ENCODE peak calls at places on chromosomes 5 and 9, in four cellular contexts. S is HepG2, D is H1, U is GM12878. P is an unnamed sample.

GRCh38 chr5:83895860-83896259 is 175.2 kb upstream of the HAPLN1 start:
- DNase-seq in S (no peak), D (no peak), U (no peak), P (no peak)

GRCh38 chr5:26889810-26890209 is 148.6 kb downstream of the CDH9 start:
- DNase-seq in S (no peak), D (no peak), U (no peak), P (no peak)

GRCh38 chr9:71223953-71224538 is 102.6 kb upstream of the TRPM3 start:
- DNase-seq in S (peak; percentile 7), D (no peak), U (no peak), P (peak; percentile 35)

GRCh38 chr5:145921211-145921610 is 15.2 kb upstream of the SH3RF2 start:
- DNase-seq in S (no peak), D (no peak), U (no peak), P (no peak)

GRCh38 chr5:148443998-148444397 is 60.2 kb downstream of the FBXO38 start:
- DNase-seq in S (peak; percentile 65), D (no peak), U (peak; percentile 3), P (peak; percentile 36)

GRCh38 chr5:128736567-128736966 is 198.5 kb upstream of the FBN2 start:
- DNase-seq in S (no peak), D (no peak), U (no peak), P (no peak)

GRCh38 chr5:32687167-32687831 is 23.8 kb upstream of the NPR3 start:
- DNase-seq in S (no peak), D (no peak), U (no peak), P (no peak)

GRCh38 chr5:174424219-174425053 is 299.9 kb upstream of the MSX2 start:
- DNase-seq in S (no peak), D (no peak), U (no peak), P (no peak)

GRCh38 chr5:179801304-179802206 is 5.1 kb downstream of the MGAT4B start:
- DNase-seq in S (peak; percentile 40), D (peak; percentile 89), U (no peak), P (no peak)

GRCh38 chr5:72074238-72074637 is 33.0 kb upstream of the MAP1B start:
- DNase-seq in S (no peak), D (no peak), U (no peak), P (no peak)

DNA sequence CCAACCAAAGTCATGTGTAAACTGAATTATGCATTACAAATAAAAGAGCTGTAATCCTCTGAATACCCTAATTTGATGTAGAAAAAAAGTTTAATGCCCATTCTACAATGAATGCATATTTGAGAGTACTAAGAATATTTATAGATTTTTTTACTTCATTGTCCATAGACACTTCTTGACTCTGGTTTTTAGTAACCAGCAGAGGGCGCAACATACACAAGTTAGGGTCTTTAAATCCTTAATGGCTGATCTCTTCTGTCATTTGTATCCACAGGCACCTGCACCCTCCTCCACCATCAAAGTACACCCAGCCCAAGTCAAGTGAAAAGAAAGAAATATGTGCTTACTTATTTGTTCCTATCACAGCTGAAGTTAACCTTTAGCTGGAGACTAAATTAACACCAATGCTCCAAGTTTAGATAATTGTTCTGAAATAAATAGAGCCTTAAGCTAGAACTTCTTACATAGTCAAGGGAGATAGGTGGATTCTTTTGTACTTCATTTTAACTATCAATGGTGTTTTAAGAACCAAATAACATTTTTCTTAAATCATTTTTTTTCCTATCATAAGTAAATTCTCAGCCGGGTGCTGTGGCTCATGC is 524.2 kb upstream of the DAB2 start:
- DNase-seq in S (peak; percentile 68), D (no peak), U (peak; percentile 7), P (peak; percentile 30)
- TF ChIP-seq SUZ12 in S (no peak), D (no peak), U (no peak), P (no peak)

GRCh38 chr9:20382460-20383071 is 239.7 kb downstream of the MLLT3 start:
- DNase-seq in S (peak; percentile 74), D (no peak), U (no peak), P (no peak)
- H3K4me3 ChIP-seq in S (no peak overlapping the region), D (no peak overlapping the region), U (no peak overlapping the region), P (no peak overlapping the region)

GRCh38 chr5:177429248-177430045 is 3.0 kb downstream of the GRK6 start:
- DNase-seq in S (no peak), D (no peak), U (peak; percentile 72), P (no peak)
- H3K9ac ChIP-seq in S (no peak overlapping the region), D (no peak overlapping the region), U (peak overlapping the region; percentile 93), P (peak overlapping the region; percentile 21)

DNA sequence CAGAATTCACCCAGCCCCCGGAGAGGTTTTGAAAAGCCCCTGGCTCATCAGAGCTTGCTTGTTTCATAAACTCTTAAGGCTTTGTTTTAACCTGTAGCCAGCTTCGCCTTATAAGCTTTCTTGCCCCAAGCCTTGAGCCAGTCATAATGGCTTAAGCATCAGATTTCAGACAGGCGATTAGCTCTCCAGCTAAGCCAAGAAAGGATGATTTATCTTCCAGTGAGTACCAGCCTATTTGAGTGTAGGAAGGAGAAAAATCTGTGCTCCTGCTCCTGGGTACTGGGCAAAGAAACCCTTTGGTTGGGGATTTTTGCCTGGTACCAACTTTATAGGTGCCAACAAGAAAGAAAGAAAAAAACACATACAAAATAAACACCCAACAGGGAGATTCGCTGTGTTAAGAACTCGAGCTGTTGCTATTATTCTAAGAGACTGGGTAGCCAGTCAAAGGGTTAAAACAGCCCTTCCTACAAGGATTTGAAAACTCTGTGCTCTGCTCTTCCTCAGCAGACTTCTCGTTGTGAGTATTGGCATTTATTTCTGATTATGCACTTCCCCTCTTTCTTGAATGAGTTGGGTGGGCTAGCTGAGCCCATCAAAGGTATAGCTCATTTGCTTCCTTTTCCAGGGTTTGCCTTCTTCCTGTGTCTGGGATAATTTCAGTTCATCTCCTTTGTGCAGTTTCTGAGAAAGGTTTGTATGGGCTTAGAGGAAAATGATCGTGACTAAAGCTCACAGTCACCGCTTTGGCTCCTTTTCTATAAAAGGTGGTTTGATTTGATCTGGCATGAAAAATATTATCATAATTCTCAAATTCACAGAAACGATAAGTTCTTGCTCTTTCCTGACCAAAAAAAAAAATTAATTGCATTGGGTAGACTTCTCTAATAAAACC is 157.2 kb upstream of the DMRT1 start:
- DNase-seq in S (no peak), D (no peak), U (no peak), P (peak; percentile 39)
- TF ChIP-seq SUZ12 in S (no peak), D (no peak), U (no peak), P (no peak)

GRCh38 chr5:113082547-113082905 is 105.9 kb downstream of the DCP2 start:
- DNase-seq in S (no peak), D (no peak), U (no peak), P (no peak)

GRCh38 chr5:113085084-113085414 is 108.5 kb downstream of the DCP2 start:
- DNase-seq in S (no peak), D (no peak), U (no peak), P (no peak)

GRCh38 chr5:113081091-113081490 is 104.5 kb downstream of the DCP2 start:
- DNase-seq in S (no peak), D (no peak), U (no peak), P (peak; percentile 72)

GRCh38 chr5:113081881-113082546 is 105.4 kb downstream of the DCP2 start:
- DNase-seq in S (no peak), D (no peak), U (no peak), P (no peak)

DNA sequence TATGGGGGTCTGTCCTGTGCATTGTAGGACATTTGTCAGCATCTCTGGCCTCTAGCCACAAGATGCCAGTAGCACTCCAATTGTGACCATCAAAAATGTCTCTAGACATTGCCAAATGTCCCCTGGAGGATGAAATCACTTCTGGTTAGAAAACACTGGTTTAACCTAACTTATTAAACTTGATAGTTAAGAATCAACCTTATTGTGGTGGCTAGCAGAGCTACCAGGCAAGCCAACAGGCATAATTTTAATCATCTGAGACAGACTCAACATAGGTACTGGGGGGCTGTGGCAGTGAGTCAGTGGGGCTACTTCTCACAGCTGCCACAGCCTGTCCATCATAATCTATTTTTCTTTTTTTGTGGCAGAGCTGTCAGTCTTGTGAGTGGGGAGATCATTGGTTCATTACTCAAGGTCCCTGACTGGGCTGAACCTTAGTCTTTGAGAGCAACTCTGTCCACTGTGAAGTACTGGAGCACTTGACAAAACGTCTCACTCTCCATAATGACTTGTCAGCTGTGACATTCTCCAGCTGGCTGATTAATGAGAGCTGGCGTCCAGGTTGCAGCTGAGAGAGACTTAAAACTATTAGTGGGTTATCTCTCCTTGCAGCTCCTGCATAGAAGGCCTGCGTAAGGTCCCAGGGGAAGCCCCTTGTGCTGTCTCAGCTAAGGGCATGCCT is 107.9 kb downstream of the DCP2 start:
- DNase-seq in S (no peak), D (no peak), U (no peak), P (no peak)
- H3K4me3 ChIP-seq in S (no peak overlapping the region), D (no peak overlapping the region), U (no peak overlapping the region), P (no peak overlapping the region)

P was measured in NT2/D1.